ENCODE peak calls at places on chromosomes 7 and 10, in seven cellular contexts. X is head of caudate nucleus, A is right cardiac atrium, I is stromal cell of bone marrow, Z is caudate nucleus, Q is pons, L is thoracic aorta. M is an unnamed sample.

GRCh38 chr10:63157845-63158624 is 24.9 kb downstream of the NRBF2 start:
- DNase-seq in Q (peak; percentile 95), A (no peak), X (no peak), I (peak; percentile 83), L (no peak), Z (peak; percentile 19), M (peak; percentile 99)

GRCh38 chr10:24350111-24350921 is 141.4 kb downstream of the KIAA1217 start:
- DNase-seq in I (no peak), Z (no peak), A (no peak), X (no peak), L (no peak), Q (no peak), M (no peak)

GRCh38 chr10:44761076-44761475 is 150.1 kb upstream of the TMEM72 start:
- DNase-seq in I (no peak), X (no peak), Q (no peak), L (no peak), Z (no peak), A (no peak), M (peak; percentile 37)

GRCh38 chr7:137755438-137755837 is 91.3 kb downstream of the DGKI start:
- DNase-seq in Q (no peak), L (no peak), X (no peak), I (no peak), A (no peak), Z (no peak), M (no peak)

GRCh38 chr10:116287906-116288501 is 15.0 kb upstream of the GFRA1 start:
- DNase-seq in I (peak; percentile 33), Q (peak; percentile 66), X (peak; percentile 30), L (no peak), A (peak; percentile 45), Z (no peak), M (peak; percentile 40)

GRCh38 chr10:35372329-35372728 is 36.0 kb downstream of the CCNY start:
- DNase-seq in L (no peak), A (peak; percentile 51), X (no peak), Z (no peak), Q (peak; percentile 56), I (no peak), M (peak; percentile 100)

GRCh38 chr7:95916573-95917371 is 144.4 kb downstream of the DYNC1I1 start:
- DNase-seq in I (peak; percentile 63), Q (peak; percentile 87), Z (peak; percentile 39), X (peak; percentile 92), L (peak; percentile 23), A (peak; percentile 86), M (peak; percentile 83)

GRCh38 chr7:131753620-131754222 is 197.3 kb upstream of the PODXL start:
- DNase-seq in L (no peak), X (no peak), Q (no peak), Z (no peak), A (no peak), I (no peak), M (peak; percentile 51)

GRCh38 chr7:107605223-107605815 is 25.3 kb downstream of the BCAP29 start:
- DNase-seq in L (no peak), Q (no peak), A (no peak), X (no peak), Z (no peak), I (no peak), M (no peak)

GRCh38 chr7:33979807-33980355 is 74.5 kb downstream of the BMPER start:
- DNase-seq in I (no peak), L (no peak), X (no peak), A (no peak), Q (no peak), Z (no peak), M (peak; percentile 63)

GRCh38 chr7:155722118-155722517 is 77.7 kb downstream of the RBM33 start:
- DNase-seq in Q (no peak), A (no peak), I (no peak), Z (no peak), L (no peak), X (no peak), M (no peak)

GRCh38 chr10:120428754-120429153 is 28.3 kb upstream of the PLPP4 start:
- DNase-seq in Z (no peak), I (no peak), L (no peak), X (no peak), Q (no peak), A (no peak), M (no peak)

GRCh38 chr10:125064681-125065492 is 95.5 kb downstream of the CTBP2 start:
- DNase-seq in L (no peak), X (no peak), A (peak; percentile 21), Z (no peak), Q (peak; percentile 65), I (no peak), M (peak; percentile 96)

GRCh38 chr7:33901847-33902246 is 3.5 kb upstream of the BMPER start:
- DNase-seq in L (no peak), X (no peak), I (no peak), A (no peak), Z (no peak), Q (no peak), M (no peak)

GRCh38 chr7:155517969-155518368 is 28.4 kb downstream of the CNPY1 start:
- DNase-seq in A (no peak), X (no peak), Z (no peak), Q (no peak), I (no peak), L (no peak), M (no peak)

GRCh38 chr7:87354749-87355148 is 9.3 kb downstream of the CROT start:
- DNase-seq in L (no peak), I (no peak), Z (no peak), X (no peak), A (no peak), Q (no peak), M (peak; percentile 36)

GRCh38 chr7:927031-927671 is 27.3 kb downstream of the ADAP1 start:
- DNase-seq in Z (peak; percentile 58), L (no peak), X (peak; percentile 67), I (no peak), Q (peak; percentile 93), A (peak; percentile 58), M (no peak)

GRCh38 chr10:118246340-118247247 is 95.5 kb downstream of the FAM204A start:
- DNase-seq in X (no peak), L (no peak), I (no peak), Q (no peak), A (no peak), Z (no peak), M (no peak)

GRCh38 chr7:128192497-128193142 is 48.5 kb upstream of the LEP start:
- DNase-seq in L (no peak), I (no peak), X (no peak), Q (no peak), A (no peak), Z (no peak), M (no peak)

GRCh38 chr10:80501381-80501912 is 36.3 kb upstream of the SH2D4B start:
- DNase-seq in Z (no peak), L (no peak), A (no peak), X (no peak), Q (no peak), I (no peak), M (no peak)

M was measured in PC-3.